ENCODE peak calls at places on chromosomes 5 and 9, in nine cellular contexts. One of them, this sample, is unnamed.
A peak's percentile ranks its signal among the peaks of the same experiment; 100 is the strongest.

GRCh38 chr9:129580211-129580915 is 40.5 kb downstream of the C9orf50 start:
- DNase-seq in anterior cingulate cortex: no peak
- DNase-seq in adipocyte: no peak
- DNase-seq in hypothalamus: no peak
- DNase-seq in bronchial epithelial cell: no peak
- DNase-seq in progenitor cell of endocrine pancreas: no peak
- DNase-seq in activated CD4-positive, alpha-beta memory T cell treated with anti-CD3 and anti-CD28 coated beads, Interleukin-2, amount 10 ng/mL, durations not matched to agents 7 days and 5 days: peak; percentile 66
- DNase-seq in AG20443: no peak
- DNase-seq in stimulated activated CD4-positive, alpha-beta T cell treated with anti-CD3 and anti-CD28 coated beads, Interleukin-2, amount 100 ng/mL, for 48 hours: no peak
- DNase-seq in this sample: no peak

GRCh38 chr5:108503986-108504385 is 122.1 kb upstream of the FBXL17 start:
- DNase-seq in anterior cingulate cortex: no peak
- DNase-seq in adipocyte: no peak
- DNase-seq in hypothalamus: no peak
- DNase-seq in bronchial epithelial cell: no peak
- DNase-seq in progenitor cell of endocrine pancreas: no peak
- DNase-seq in activated CD4-positive, alpha-beta memory T cell treated with anti-CD3 and anti-CD28 coated beads, Interleukin-2, amount 10 ng/mL, durations not matched to agents 7 days and 5 days: no peak
- DNase-seq in AG20443: no peak
- DNase-seq in stimulated activated CD4-positive, alpha-beta T cell treated with anti-CD3 and anti-CD28 coated beads, Interleukin-2, amount 100 ng/mL, for 48 hours: no peak
- DNase-seq in this sample: no peak

GRCh38 chr5:136028090-136028489 is 698 bp upstream of the TGFBI start:
- DNase-seq in anterior cingulate cortex: no peak
- DNase-seq in adipocyte: no peak
- DNase-seq in hypothalamus: no peak
- DNase-seq in bronchial epithelial cell: peak; percentile 64
- DNase-seq in progenitor cell of endocrine pancreas: no peak
- DNase-seq in activated CD4-positive, alpha-beta memory T cell treated with anti-CD3 and anti-CD28 coated beads, Interleukin-2, amount 10 ng/mL, durations not matched to agents 7 days and 5 days: no peak
- DNase-seq in AG20443: no peak
- DNase-seq in stimulated activated CD4-positive, alpha-beta T cell treated with anti-CD3 and anti-CD28 coated beads, Interleukin-2, amount 100 ng/mL, for 48 hours: no peak
- DNase-seq in this sample: no peak

GRCh38 chr9:93126151-93126781 is 7.8 kb downstream of the NINJ1 start:
- DNase-seq in anterior cingulate cortex: no peak
- DNase-seq in adipocyte: no peak
- DNase-seq in hypothalamus: no peak
- DNase-seq in bronchial epithelial cell: no peak
- DNase-seq in progenitor cell of endocrine pancreas: no peak
- DNase-seq in activated CD4-positive, alpha-beta memory T cell treated with anti-CD3 and anti-CD28 coated beads, Interleukin-2, amount 10 ng/mL, durations not matched to agents 7 days and 5 days: no peak
- DNase-seq in AG20443: no peak
- DNase-seq in stimulated activated CD4-positive, alpha-beta T cell treated with anti-CD3 and anti-CD28 coated beads, Interleukin-2, amount 100 ng/mL, for 48 hours: no peak
- DNase-seq in this sample: no peak

GRCh38 chr5:6365977-6366590 is 12.3 kb downstream of the MED10 start:
- DNase-seq in anterior cingulate cortex: no peak
- DNase-seq in adipocyte: no peak
- DNase-seq in hypothalamus: no peak
- DNase-seq in bronchial epithelial cell: no peak
- DNase-seq in progenitor cell of endocrine pancreas: no peak
- DNase-seq in activated CD4-positive, alpha-beta memory T cell treated with anti-CD3 and anti-CD28 coated beads, Interleukin-2, amount 10 ng/mL, durations not matched to agents 7 days and 5 days: no peak
- DNase-seq in AG20443: no peak
- DNase-seq in stimulated activated CD4-positive, alpha-beta T cell treated with anti-CD3 and anti-CD28 coated beads, Interleukin-2, amount 100 ng/mL, for 48 hours: no peak
- DNase-seq in this sample: no peak

GRCh38 chr5:82991678-82992323 is 85.4 kb downstream of the TMEM167A start:
- DNase-seq in anterior cingulate cortex: no peak
- DNase-seq in adipocyte: no peak
- DNase-seq in hypothalamus: no peak
- DNase-seq in bronchial epithelial cell: peak; percentile 90
- DNase-seq in progenitor cell of endocrine pancreas: no peak
- DNase-seq in activated CD4-positive, alpha-beta memory T cell treated with anti-CD3 and anti-CD28 coated beads, Interleukin-2, amount 10 ng/mL, durations not matched to agents 7 days and 5 days: no peak
- DNase-seq in AG20443: no peak
- DNase-seq in stimulated activated CD4-positive, alpha-beta T cell treated with anti-CD3 and anti-CD28 coated beads, Interleukin-2, amount 100 ng/mL, for 48 hours: no peak
- DNase-seq in this sample: peak; percentile 28

GRCh38 chr5:141637693-141638419 is 1.1 kb downstream of the RELL2 start:
- DNase-seq in anterior cingulate cortex: no peak
- DNase-seq in adipocyte: peak; percentile 66
- DNase-seq in hypothalamus: peak; percentile 27
- DNase-seq in bronchial epithelial cell: peak; percentile 21
- DNase-seq in progenitor cell of endocrine pancreas: peak; percentile 62
- DNase-seq in activated CD4-positive, alpha-beta memory T cell treated with anti-CD3 and anti-CD28 coated beads, Interleukin-2, amount 10 ng/mL, durations not matched to agents 7 days and 5 days: peak; percentile 65
- DNase-seq in AG20443: peak; percentile 74
- DNase-seq in stimulated activated CD4-positive, alpha-beta T cell treated with anti-CD3 and anti-CD28 coated beads, Interleukin-2, amount 100 ng/mL, for 48 hours: peak; percentile 36
- DNase-seq in this sample: peak; percentile 64

GRCh38 chr9:68637020-68637419 is 68.0 kb upstream of the PIP5K1B start:
- DNase-seq in anterior cingulate cortex: no peak
- DNase-seq in adipocyte: no peak
- DNase-seq in hypothalamus: no peak
- DNase-seq in bronchial epithelial cell: no peak
- DNase-seq in progenitor cell of endocrine pancreas: no peak
- DNase-seq in activated CD4-positive, alpha-beta memory T cell treated with anti-CD3 and anti-CD28 coated beads, Interleukin-2, amount 10 ng/mL, durations not matched to agents 7 days and 5 days: no peak
- DNase-seq in AG20443: no peak
- DNase-seq in stimulated activated CD4-positive, alpha-beta T cell treated with anti-CD3 and anti-CD28 coated beads, Interleukin-2, amount 100 ng/mL, for 48 hours: no peak
- DNase-seq in this sample: no peak

GRCh38 chr9:134127616-134128015 is 8.3 kb upstream of the WDR5 start:
- DNase-seq in anterior cingulate cortex: no peak
- DNase-seq in adipocyte: no peak
- DNase-seq in hypothalamus: no peak
- DNase-seq in bronchial epithelial cell: no peak
- DNase-seq in progenitor cell of endocrine pancreas: no peak
- DNase-seq in activated CD4-positive, alpha-beta memory T cell treated with anti-CD3 and anti-CD28 coated beads, Interleukin-2, amount 10 ng/mL, durations not matched to agents 7 days and 5 days: no peak
- DNase-seq in AG20443: no peak
- DNase-seq in stimulated activated CD4-positive, alpha-beta T cell treated with anti-CD3 and anti-CD28 coated beads, Interleukin-2, amount 100 ng/mL, for 48 hours: no peak
- DNase-seq in this sample: no peak

GRCh38 chr5:50751064-50751657 is 84.7 kb downstream of the PARP8 start:
- DNase-seq in anterior cingulate cortex: no peak
- DNase-seq in adipocyte: peak; percentile 32
- DNase-seq in hypothalamus: no peak
- DNase-seq in bronchial epithelial cell: peak; percentile 60
- DNase-seq in progenitor cell of endocrine pancreas: no peak
- DNase-seq in activated CD4-positive, alpha-beta memory T cell treated with anti-CD3 and anti-CD28 coated beads, Interleukin-2, amount 10 ng/mL, durations not matched to agents 7 days and 5 days: peak; percentile 50
- DNase-seq in AG20443: peak; percentile 40
- DNase-seq in stimulated activated CD4-positive, alpha-beta T cell treated with anti-CD3 and anti-CD28 coated beads, Interleukin-2, amount 100 ng/mL, for 48 hours: no peak
- DNase-seq in this sample: peak; percentile 52

GRCh38 chr5:98594098-98594497 is 179.4 kb upstream of the RGMB start:
- DNase-seq in anterior cingulate cortex: no peak
- DNase-seq in adipocyte: no peak
- DNase-seq in hypothalamus: no peak
- DNase-seq in bronchial epithelial cell: no peak
- DNase-seq in progenitor cell of endocrine pancreas: no peak
- DNase-seq in activated CD4-positive, alpha-beta memory T cell treated with anti-CD3 and anti-CD28 coated beads, Interleukin-2, amount 10 ng/mL, durations not matched to agents 7 days and 5 days: no peak
- DNase-seq in AG20443: no peak
- DNase-seq in stimulated activated CD4-positive, alpha-beta T cell treated with anti-CD3 and anti-CD28 coated beads, Interleukin-2, amount 100 ng/mL, for 48 hours: no peak
- DNase-seq in this sample: no peak

GRCh38 chr9:96875460-96876142 is 21.3 kb upstream of the ZNF782 start:
- DNase-seq in anterior cingulate cortex: peak; percentile 36
- DNase-seq in adipocyte: peak; percentile 70
- DNase-seq in hypothalamus: peak; percentile 32
- DNase-seq in bronchial epithelial cell: peak; percentile 71
- DNase-seq in progenitor cell of endocrine pancreas: peak; percentile 77
- DNase-seq in activated CD4-positive, alpha-beta memory T cell treated with anti-CD3 and anti-CD28 coated beads, Interleukin-2, amount 10 ng/mL, durations not matched to agents 7 days and 5 days: peak; percentile 59
- DNase-seq in AG20443: peak; percentile 59
- DNase-seq in stimulated activated CD4-positive, alpha-beta T cell treated with anti-CD3 and anti-CD28 coated beads, Interleukin-2, amount 100 ng/mL, for 48 hours: peak; percentile 30
- DNase-seq in this sample: peak; percentile 50

GRCh38 chr9:114668146-114668545 is 10.5 kb upstream of the TEX53 start:
- DNase-seq in anterior cingulate cortex: no peak
- DNase-seq in adipocyte: no peak
- DNase-seq in hypothalamus: no peak
- DNase-seq in bronchial epithelial cell: no peak
- DNase-seq in progenitor cell of endocrine pancreas: no peak
- DNase-seq in activated CD4-positive, alpha-beta memory T cell treated with anti-CD3 and anti-CD28 coated beads, Interleukin-2, amount 10 ng/mL, durations not matched to agents 7 days and 5 days: no peak
- DNase-seq in AG20443: no peak
- DNase-seq in stimulated activated CD4-positive, alpha-beta T cell treated with anti-CD3 and anti-CD28 coated beads, Interleukin-2, amount 100 ng/mL, for 48 hours: no peak
- DNase-seq in this sample: no peak

GRCh38 chr5:61231813-61232212 is 69.5 kb upstream of the SMIM15 start:
- DNase-seq in anterior cingulate cortex: no peak
- DNase-seq in adipocyte: no peak
- DNase-seq in hypothalamus: no peak
- DNase-seq in bronchial epithelial cell: no peak
- DNase-seq in progenitor cell of endocrine pancreas: no peak
- DNase-seq in activated CD4-positive, alpha-beta memory T cell treated with anti-CD3 and anti-CD28 coated beads, Interleukin-2, amount 10 ng/mL, durations not matched to agents 7 days and 5 days: no peak
- DNase-seq in AG20443: no peak
- DNase-seq in stimulated activated CD4-positive, alpha-beta T cell treated with anti-CD3 and anti-CD28 coated beads, Interleukin-2, amount 100 ng/mL, for 48 hours: no peak
- DNase-seq in this sample: no peak

GRCh38 chr9:131530546-131530929 is 525 bp downstream of the UCK1 start:
- DNase-seq in anterior cingulate cortex: no peak
- DNase-seq in adipocyte: peak; percentile 61
- DNase-seq in hypothalamus: no peak
- DNase-seq in bronchial epithelial cell: peak; percentile 5
- DNase-seq in progenitor cell of endocrine pancreas: peak; percentile 30
- DNase-seq in activated CD4-positive, alpha-beta memory T cell treated with anti-CD3 and anti-CD28 coated beads, Interleukin-2, amount 10 ng/mL, durations not matched to agents 7 days and 5 days: no peak
- DNase-seq in AG20443: peak; percentile 66
- DNase-seq in stimulated activated CD4-positive, alpha-beta T cell treated with anti-CD3 and anti-CD28 coated beads, Interleukin-2, amount 100 ng/mL, for 48 hours: no peak
- DNase-seq in this sample: peak; percentile 48

GRCh38 chr5:68432682-68433081 is 217.1 kb downstream of the PIK3R1 start:
- DNase-seq in anterior cingulate cortex: no peak
- DNase-seq in adipocyte: no peak
- DNase-seq in hypothalamus: no peak
- DNase-seq in bronchial epithelial cell: peak; percentile 41
- DNase-seq in progenitor cell of endocrine pancreas: no peak
- DNase-seq in activated CD4-positive, alpha-beta memory T cell treated with anti-CD3 and anti-CD28 coated beads, Interleukin-2, amount 10 ng/mL, durations not matched to agents 7 days and 5 days: peak; percentile 23
- DNase-seq in AG20443: no peak
- DNase-seq in stimulated activated CD4-positive, alpha-beta T cell treated with anti-CD3 and anti-CD28 coated beads, Interleukin-2, amount 100 ng/mL, for 48 hours: no peak
- DNase-seq in this sample: no peak

GRCh38 chr5:2749514-2750025 is 1.9 kb downstream of the IRX2 start:
- DNase-seq in anterior cingulate cortex: no peak
- DNase-seq in adipocyte: no peak
- DNase-seq in hypothalamus: no peak
- DNase-seq in bronchial epithelial cell: no peak
- DNase-seq in progenitor cell of endocrine pancreas: no peak
- DNase-seq in activated CD4-positive, alpha-beta memory T cell treated with anti-CD3 and anti-CD28 coated beads, Interleukin-2, amount 10 ng/mL, durations not matched to agents 7 days and 5 days: no peak
- DNase-seq in AG20443: no peak
- DNase-seq in stimulated activated CD4-positive, alpha-beta T cell treated with anti-CD3 and anti-CD28 coated beads, Interleukin-2, amount 100 ng/mL, for 48 hours: no peak
- DNase-seq in this sample: no peak

GRCh38 chr9:136525841-136526499 is 19.9 kb downstream of the NOTCH1 start:
- DNase-seq in anterior cingulate cortex: peak; percentile 82
- DNase-seq in adipocyte: no peak
- DNase-seq in hypothalamus: peak; percentile 84
- DNase-seq in bronchial epithelial cell: no peak
- DNase-seq in progenitor cell of endocrine pancreas: no peak
- DNase-seq in activated CD4-positive, alpha-beta memory T cell treated with anti-CD3 and anti-CD28 coated beads, Interleukin-2, amount 10 ng/mL, durations not matched to agents 7 days and 5 days: no peak
- DNase-seq in AG20443: no peak
- DNase-seq in stimulated activated CD4-positive, alpha-beta T cell treated with anti-CD3 and anti-CD28 coated beads, Interleukin-2, amount 100 ng/mL, for 48 hours: no peak
- DNase-seq in this sample: no peak

GRCh38 chr9:72292184-72292787 is 72.7 kb downstream of the ZFAND5 start:
- DNase-seq in anterior cingulate cortex: no peak
- DNase-seq in adipocyte: peak; percentile 86
- DNase-seq in hypothalamus: no peak
- DNase-seq in bronchial epithelial cell: peak; percentile 79
- DNase-seq in progenitor cell of endocrine pancreas: no peak
- DNase-seq in activated CD4-positive, alpha-beta memory T cell treated with anti-CD3 and anti-CD28 coated beads, Interleukin-2, amount 10 ng/mL, durations not matched to agents 7 days and 5 days: no peak
- DNase-seq in AG20443: peak; percentile 39
- DNase-seq in stimulated activated CD4-positive, alpha-beta T cell treated with anti-CD3 and anti-CD28 coated beads, Interleukin-2, amount 100 ng/mL, for 48 hours: no peak
- DNase-seq in this sample: peak; percentile 56

GRCh38 chr5:78573318-78573717 is 75.3 kb downstream of the LHFPL2 start:
- DNase-seq in anterior cingulate cortex: no peak
- DNase-seq in adipocyte: no peak
- DNase-seq in hypothalamus: no peak
- DNase-seq in bronchial epithelial cell: no peak
- DNase-seq in progenitor cell of endocrine pancreas: no peak
- DNase-seq in activated CD4-positive, alpha-beta memory T cell treated with anti-CD3 and anti-CD28 coated beads, Interleukin-2, amount 10 ng/mL, durations not matched to agents 7 days and 5 days: no peak
- DNase-seq in AG20443: no peak
- DNase-seq in stimulated activated CD4-positive, alpha-beta T cell treated with anti-CD3 and anti-CD28 coated beads, Interleukin-2, amount 100 ng/mL, for 48 hours: no peak
- DNase-seq in this sample: no peak

GRCh38 chr5:79236364-79236969 is 536 bp downstream of the JMY start:
- DNase-seq in anterior cingulate cortex: no peak
- DNase-seq in adipocyte: peak; percentile 66
- DNase-seq in hypothalamus: peak; percentile 58
- DNase-seq in bronchial epithelial cell: peak; percentile 5
- DNase-seq in progenitor cell of endocrine pancreas: peak; percentile 43
- DNase-seq in activated CD4-positive, alpha-beta memory T cell treated with anti-CD3 and anti-CD28 coated beads, Interleukin-2, amount 10 ng/mL, durations not matched to agents 7 days and 5 days: peak; percentile 42
- DNase-seq in AG20443: peak; percentile 58
- DNase-seq in stimulated activated CD4-positive, alpha-beta T cell treated with anti-CD3 and anti-CD28 coated beads, Interleukin-2, amount 100 ng/mL, for 48 hours: peak; percentile 20
- DNase-seq in this sample: peak; percentile 45

GRCh38 chr9:36765468-36766341 is 193.0 kb downstream of the MELK start:
- DNase-seq in anterior cingulate cortex: peak; percentile 79
- DNase-seq in adipocyte: no peak
- DNase-seq in hypothalamus: peak; percentile 83
- DNase-seq in bronchial epithelial cell: peak; percentile 24
- DNase-seq in progenitor cell of endocrine pancreas: peak; percentile 34
- DNase-seq in activated CD4-positive, alpha-beta memory T cell treated with anti-CD3 and anti-CD28 coated beads, Interleukin-2, amount 10 ng/mL, durations not matched to agents 7 days and 5 days: peak; percentile 87
- DNase-seq in AG20443: peak; percentile 27
- DNase-seq in stimulated activated CD4-positive, alpha-beta T cell treated with anti-CD3 and anti-CD28 coated beads, Interleukin-2, amount 100 ng/mL, for 48 hours: peak; percentile 76
- DNase-seq in this sample: peak; percentile 16

GRCh38 chr9:86908261-86908660 is 39.0 kb downstream of the GAS1 start:
- DNase-seq in anterior cingulate cortex: no peak
- DNase-seq in adipocyte: no peak
- DNase-seq in hypothalamus: no peak
- DNase-seq in bronchial epithelial cell: no peak
- DNase-seq in progenitor cell of endocrine pancreas: no peak
- DNase-seq in activated CD4-positive, alpha-beta memory T cell treated with anti-CD3 and anti-CD28 coated beads, Interleukin-2, amount 10 ng/mL, durations not matched to agents 7 days and 5 days: no peak
- DNase-seq in AG20443: no peak
- DNase-seq in stimulated activated CD4-positive, alpha-beta T cell treated with anti-CD3 and anti-CD28 coated beads, Interleukin-2, amount 100 ng/mL, for 48 hours: no peak
- DNase-seq in this sample: no peak